ENCODE peak calls at places on chromosomes 3 and 15, in seven cellular contexts. A, Y, B, C, R, K and G are unnamed samples.

GRCh38 chr15:48682949-48683651 is 37.6 kb upstream of the FBN1 start:
- DNase-seq in B (no peak), R (no peak), Y (no peak), K (peak; percentile 57), A (peak; percentile 26), C (no peak), G (peak; percentile 86)

GRCh38 chr3:129867506-129868124 is 25.9 kb downstream of the TMCC1 start:
- DNase-seq in K (no peak), C (no peak), R (no peak), B (no peak), A (no peak), Y (no peak), G (no peak)

GRCh38 chr3:191388823-191389222 is 58.5 kb upstream of the UTS2B start:
- DNase-seq in Y (no peak), B (no peak), C (no peak), K (peak; percentile 26), A (no peak), R (no peak), G (no peak)

GRCh38 chr3:71035314-71035713 is 548.2 kb downstream of the FOXP1 start:
- DNase-seq in K (no peak), C (no peak), Y (no peak), B (no peak), R (no peak), A (no peak), G (peak; percentile 93)

GRCh38 chr3:58973796-58974195 is 76.0 kb downstream of the CFAP20DC start:
- DNase-seq in B (no peak), K (no peak), C (no peak), Y (no peak), A (no peak), R (no peak), G (no peak)

GRCh38 chr3:52248816-52249547 is 3.4 kb downstream of the PPM1M start:
- DNase-seq in B (peak; percentile 40), K (no peak), Y (no peak), C (no peak), R (peak; percentile 14), A (no peak), G (no peak)

GRCh38 chr15:38129531-38130199 is 123.0 kb upstream of the SPRED1 start:
- DNase-seq in R (no peak), C (no peak), K (no peak), B (peak; percentile 29), A (no peak), Y (no peak), G (no peak)

GRCh38 chr3:29525254-29525881 is 244.5 kb downstream of the RBMS3 start:
- DNase-seq in A (no peak), R (no peak), Y (peak; percentile 77), B (peak; percentile 1), K (peak; percentile 52), C (no peak), G (peak; percentile 32)

GRCh38 chr15:63839717-63840116 is 6.0 kb upstream of the HERC1 start:
- DNase-seq in Y (no peak), C (no peak), R (no peak), B (no peak), K (no peak), A (no peak), G (no peak)

GRCh38 chr15:93865610-93866009 is 365.8 kb upstream of the MCTP2 start:
- DNase-seq in R (no peak), B (no peak), A (no peak), C (no peak), Y (no peak), K (no peak), G (no peak)

GRCh38 chr15:63908986-63909385 is 75.2 kb upstream of the HERC1 start:
- DNase-seq in B (no peak), R (no peak), C (no peak), K (no peak), A (no peak), Y (no peak), G (no peak)

GRCh38 chr3:194045919-194046318 is 90.0 kb upstream of the HES1 start:
- DNase-seq in B (no peak), A (no peak), Y (no peak), R (no peak), K (no peak), C (no peak), G (no peak)